ENCODE peak calls at places on chromosomes 7 and 10, in five cellular contexts. K is K562, G is H1, V is HepG2, C is GM12878. L is an unnamed sample.

GRCh38 chr7:46383605-46384004 is 462.5 kb upstream of the IGFBP3 start:
- DNase-seq in K (no peak), G (no peak), V (no peak), C (no peak), L (no peak)

GRCh38 chr10:128526793-128527375 is 400.7 kb upstream of the MKI67 start:
- DNase-seq in K (no peak), G (no peak), V (no peak), C (no peak), L (no peak)

GRCh38 chr10:100998991-100999741 is 442 bp upstream of the LZTS2 start:
- DNase-seq in K (peak), G (no peak), V (peak), C (no peak), L (peak)

GRCh38 chr10:88254091-88254490 is 329.0 kb downstream of the RNLS start:
- DNase-seq in K (no peak), G (no peak), V (no peak), C (no peak), L (no peak)

GRCh38 chr10:132121511-132121830 is 55.7 kb downstream of the JAKMIP3 start:
- DNase-seq in K (no peak), G (no peak), V (no peak), C (no peak), L (no peak)

GRCh38 chr7:42096681-42097637 is 140.1 kb downstream of the GLI3 start:
- DNase-seq in K (no peak), G (no peak), V (no peak), C (no peak), L (no peak)

GRCh38 chr7:151306374-151306773 is 35.2 kb upstream of the NUB1 start:
- DNase-seq in K (no peak), G (no peak), V (no peak), C (no peak), L (no peak)

GRCh38 chr10:93198401-93199175 is 124.9 kb downstream of the CYP26A1 start:
- DNase-seq in K (no peak), G (no peak), V (no peak), C (no peak), L (peak)

GRCh38 chr10:93206652-93207051 is 133.0 kb downstream of the CYP26A1 start:
- DNase-seq in K (no peak), G (no peak), V (no peak), C (no peak), L (peak)

GRCh38 chr7:108211382-108212201 is 81.4 kb upstream of the LAMB4 start:
- DNase-seq in K (peak), G (no peak), V (peak), C (peak), L (peak)

GRCh38 chr7:121557034-121557892 is 161.2 kb upstream of the FAM3C start:
- DNase-seq in K (no peak), G (no peak), V (no peak), C (no peak), L (no peak)

GRCh38 chr10:69474688-69475432 is 23.6 kb downstream of the TSPAN15 start:
- DNase-seq in K (no peak), G (no peak), V (no peak), C (no peak), L (no peak)

GRCh38 chr7:141073173-141073640 is 657 bp upstream of the TMEM178B start:
- DNase-seq in K (no peak), G (no peak), V (peak), C (no peak), L (peak)

GRCh38 chr10:24375510-24375909 is 166.6 kb downstream of the KIAA1217 start:
- DNase-seq in K (no peak), G (no peak), V (no peak), C (no peak), L (no peak)

GRCh38 chr7:75854233-75854632 is 24.6 kb upstream of the RHBDD2 start:
- DNase-seq in K (no peak), G (no peak), V (no peak), C (no peak), L (no peak)

GRCh38 chr7:98137826-98138151 is 31.1 kb downstream of the LMTK2 start:
- DNase-seq in K (no peak), G (no peak), V (no peak), C (peak), L (no peak)

GRCh38 chr10:120607710-120608703 is 151.0 kb downstream of the PLPP4 start:
- DNase-seq in K (no peak), G (no peak), V (no peak), C (no peak), L (no peak)

GRCh38 chr7:108090791-108091460 is 39.2 kb downstream of the LAMB4 start:
- DNase-seq in K (peak), G (no peak), V (no peak), C (no peak), L (no peak)

GRCh38 chr10:24891823-24892222 is 60.6 kb downstream of the PRTFDC1 start:
- DNase-seq in K (no peak), G (no peak), V (no peak), C (no peak), L (no peak)

GRCh38 chr7:81652225-81652624 is 117.6 kb downstream of the HGF start:
- DNase-seq in K (no peak), G (no peak), V (no peak), C (no peak), L (no peak)

GRCh38 chr7:46317256-46317655 is 396.2 kb upstream of the IGFBP3 start:
- DNase-seq in K (no peak), G (no peak), V (no peak), C (no peak), L (no peak)

GRCh38 chr7:90772410-90772809 is 176.3 kb downstream of the CDK14 start:
- DNase-seq in K (no peak), G (no peak), V (no peak), C (no peak), L (no peak)

GRCh38 chr10:79046326-79046725 is 22.4 kb upstream of the ZMIZ1 start:
- DNase-seq in K (no peak), G (no peak), V (no peak), C (no peak), L (no peak)

GRCh38 chr10:86663576-86664369 is 4.5 kb upstream of the LDB3 start:
- DNase-seq in K (no peak), G (no peak), V (no peak), C (no peak), L (no peak)

GRCh38 chr10:104638861-104639594 is 2.1 kb upstream of the SORCS3 start:
- DNase-seq in K (peak), G (no peak), V (no peak), C (no peak), L (peak)

GRCh38 chr10:126731613-126731995 is 61.1 kb upstream of the C10orf90 start:
- DNase-seq in K (no peak), G (no peak), V (no peak), C (no peak), L (no peak)
- TF ChIP-seq CREB1 in K (no peak), G (no peak), V (no peak), C (no peak), L (no peak)

GRCh38 chr7:12124028-12124427 is 87.1 kb upstream of the TMEM106B start:
- DNase-seq in K (no peak), G (no peak), V (no peak), C (no peak), L (peak)
- H2AFZ ChIP-seq in K (no peak), G (peak), V (no peak), C (no peak), L (peak)

GRCh38 chr10:30902621-30903396 is 128.9 kb downstream of the ZNF438 start:
- DNase-seq in K (no peak), G (no peak), V (no peak), C (no peak), L (no peak)
- TF ChIP-seq CREB1 in K (no peak), G (no peak), V (no peak), C (no peak), L (no peak)

GRCh38 chr7:117689421-117689820 is 183.8 kb downstream of the CTTNBP2 start:
- DNase-seq in K (no peak), G (no peak), V (no peak), C (no peak), L (no peak)

GRCh38 chr7:117683736-117684135 is 189.5 kb downstream of the CTTNBP2 start:
- DNase-seq in K (no peak), G (no peak), V (no peak), C (no peak), L (no peak)

GRCh38 chr7:117688126-117688525 is 185.1 kb downstream of the CTTNBP2 start:
- DNase-seq in K (no peak), G (no peak), V (no peak), C (no peak), L (no peak)

GRCh38 chr7:117682681-117683385 is 190.4 kb downstream of the CTTNBP2 start:
- DNase-seq in K (no peak), G (no peak), V (no peak), C (no peak), L (peak)

DNA sequence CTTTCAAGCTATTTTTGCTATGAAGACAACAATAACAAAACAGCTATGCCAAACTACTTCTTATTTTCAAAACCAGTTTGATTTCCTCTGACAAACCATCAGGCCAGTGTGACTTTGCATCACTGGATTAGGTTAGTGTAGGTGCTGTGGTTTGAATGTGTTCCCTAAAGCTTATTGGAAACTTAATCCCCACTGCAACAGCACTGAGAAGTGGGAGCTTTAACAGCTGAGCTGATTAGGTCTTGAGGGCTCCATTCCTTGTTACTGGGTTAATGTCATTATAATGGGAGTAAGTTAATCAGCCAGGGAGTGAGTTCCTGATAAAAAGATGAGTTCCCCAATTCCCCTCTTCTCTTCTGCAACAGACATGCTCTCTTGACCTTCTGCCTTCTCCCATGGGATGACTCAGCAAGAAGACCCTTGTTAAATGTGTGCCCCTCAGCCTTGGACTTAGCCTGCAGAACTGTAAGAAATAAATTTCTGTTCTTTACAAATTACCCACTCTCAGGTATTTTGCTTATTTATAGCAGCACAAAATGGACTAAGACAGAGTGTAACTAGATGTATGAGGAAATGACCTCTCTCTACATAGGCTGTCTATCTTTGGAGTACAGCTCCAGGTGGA is 186.8 kb downstream of the CTTNBP2 start:
- DNase-seq in K (no peak), G (no peak), V (no peak), C (no peak), L (no peak)
- H2AFZ ChIP-seq in K (no peak), G (peak), V (no peak), C (no peak), L (no peak)

DNA sequence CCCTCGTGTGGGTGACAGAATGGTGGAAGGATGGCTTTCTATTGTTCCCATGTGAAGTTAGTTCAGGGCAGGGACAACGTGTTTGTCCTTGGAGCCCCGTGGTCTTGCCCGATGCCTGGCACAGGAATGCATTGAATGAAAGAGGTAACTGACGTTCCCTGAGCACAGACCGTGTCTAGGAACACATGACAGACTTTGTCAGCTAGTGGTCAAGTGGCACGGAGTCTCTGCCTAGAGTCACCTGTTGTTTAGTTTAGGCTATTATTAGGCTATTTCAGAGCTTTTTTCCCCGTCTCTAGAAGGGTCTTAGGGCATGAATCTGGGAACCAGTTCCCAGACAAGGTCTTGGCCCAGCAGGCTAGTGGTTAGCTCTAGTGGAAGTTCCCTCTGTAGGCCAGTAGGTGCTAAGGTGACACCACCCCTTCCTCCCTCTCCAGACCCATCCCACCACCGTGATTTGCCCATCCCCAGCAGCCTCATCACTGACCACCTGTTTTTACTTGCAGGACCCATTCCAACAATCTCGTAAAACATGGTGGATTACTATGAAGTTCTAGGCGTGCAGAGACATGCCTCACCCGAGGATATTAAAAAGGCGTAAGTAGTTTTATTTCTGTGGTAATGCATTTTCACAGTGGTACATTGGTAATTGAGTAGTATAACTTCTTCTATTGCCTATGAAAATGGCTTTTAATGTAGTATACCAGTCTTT is 21.4 kb downstream of the DNAJB6 start:
- DNase-seq in K (peak), G (no peak), V (no peak), C (no peak), L (no peak)
- TF ChIP-seq CREB1 in K (no peak), G (no peak), V (no peak), C (no peak), L (no peak)

DNA sequence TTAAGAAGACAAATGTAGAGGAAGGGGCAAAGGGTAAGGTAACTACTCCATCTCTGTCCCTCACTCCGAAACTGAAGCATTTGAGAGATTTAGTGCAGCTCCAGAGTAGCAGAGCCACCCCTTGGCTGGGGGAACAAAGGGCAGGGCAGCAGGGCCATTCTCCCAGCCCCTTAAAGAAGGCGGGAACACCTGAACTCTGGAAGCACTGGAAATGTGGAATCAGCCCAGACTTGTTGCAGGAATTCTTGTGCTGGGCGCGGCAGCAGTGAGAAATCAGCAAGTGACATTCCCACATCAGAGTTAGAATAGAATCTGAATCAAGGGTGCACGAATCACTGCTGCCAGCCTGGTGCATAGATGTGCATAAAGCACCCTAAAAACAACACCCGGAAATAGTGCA is 34.4 kb upstream of the GRM8 start:
- DNase-seq in K (no peak), G (no peak), V (no peak), C (no peak), L (peak)
- H2AFZ ChIP-seq in K (no peak), G (no peak), V (no peak), C (no peak), L (peak)